ENCODE peak calls at places on chromosomes 13 and 19, in seven cellular contexts. C is endodermal cell; T is foreskin fibroblast; H is activated CD8-positive, alpha-beta memory T cell treated with anti-CD3 and anti-CD28 coated beads for 4 hours; X is stimulated activated CD4-positive, alpha-beta T cell treated with anti-CD3 and anti-CD28 coated beads, Interleukin-15, amount 100 ng/mL, for 24 hours; B is H54; P is cerebellar cortex. U is an unnamed sample.
A peak's percentile ranks its signal among the peaks of the same experiment; 100 is the strongest.

GRCh38 chr19:522726-523125 is 8.8 kb upstream of the CDC34 start:
- DNase-seq in X (no peak), B (no peak), C (no peak), H (no peak), T (no peak), P (no peak), U (no peak)

GRCh38 chr13:109758937-109759480 is 27.4 kb downstream of the IRS2 start:
- DNase-seq in X (no peak), C (no peak), B (no peak), H (no peak), T (no peak), P (no peak), U (no peak)

GRCh38 chr13:48892311-48892710 is 83.4 kb upstream of the FNDC3A start:
- DNase-seq in H (no peak), T (peak; percentile 89), C (no peak), B (peak; percentile 26), X (no peak), P (no peak), U (no peak)

GRCh38 chr19:35986664-35987570 is 8.1 kb upstream of the SDHAF1 start:
- DNase-seq in T (peak; percentile 41), X (peak; percentile 64), C (peak; percentile 87), H (no peak), B (no peak), P (peak; percentile 69), U (peak; percentile 38)

GRCh38 chr13:111326621-111326965 is 6.2 kb downstream of the TEX29 start:
- DNase-seq in P (no peak), X (no peak), B (no peak), C (no peak), H (no peak), T (no peak), U (no peak)

GRCh38 chr19:31313291-31314030 is 35.8 kb downstream of the TSHZ3 start:
- DNase-seq in T (no peak), H (no peak), C (no peak), X (no peak), P (no peak), B (no peak), U (no peak)

GRCh38 chr19:58059003-58059671 is at the start of gene ZNF135:
- DNase-seq in T (peak; percentile 97), X (peak; percentile 67), C (peak; percentile 94), H (peak; percentile 37), P (peak; percentile 81), B (no peak), U (peak; percentile 67)

GRCh38 chr19:55242517-55242916 is 14.0 kb upstream of the TMEM86B start:
- DNase-seq in B (no peak), H (no peak), C (no peak), X (no peak), T (no peak), P (no peak), U (no peak)

GRCh38 chr19:2167896-2168618 is 4.3 kb downstream of the DOT1L start:
- DNase-seq in P (no peak), C (no peak), T (peak; percentile 90), X (no peak), H (peak; percentile 16), B (no peak), U (no peak)

GRCh38 chr19:49438261-49438660 is 3.1 kb downstream of the SLC17A7 start:
- DNase-seq in T (no peak), H (no peak), X (no peak), C (no peak), B (no peak), P (peak; percentile 68), U (no peak)

GRCh38 chr13:33227927-33228644 is 57.5 kb downstream of the STARD13 start:
- DNase-seq in H (no peak), B (no peak), T (no peak), C (no peak), X (no peak), P (no peak), U (no peak)

GRCh38 chr13:36778083-36778671 is 40.8 kb upstream of the RFXAP start:
- DNase-seq in H (no peak), B (no peak), C (peak; percentile 89), T (peak; percentile 39), P (no peak), X (no peak), U (no peak)

GRCh38 chr19:1495799-1496713 is 5.1 kb downstream of the REEP6 start:
- DNase-seq in B (no peak), P (no peak), T (no peak), H (no peak), X (no peak), C (no peak), U (no peak)

GRCh38 chr13:107284168-107284567 is 716.2 kb upstream of the ARGLU1 start:
- DNase-seq in X (no peak), P (no peak), H (no peak), C (no peak), T (no peak), B (no peak), U (no peak)

GRCh38 chr19:14871619-14872230 is 14.2 kb downstream of the OR7A17 start:
- DNase-seq in X (no peak), P (peak; percentile 35), T (peak; percentile 21), H (no peak), C (no peak), B (no peak), U (no peak)

GRCh38 chr13:70960841-70961443 is 852.7 kb upstream of the KLHL1 start:
- DNase-seq in P (peak; percentile 38), C (no peak), T (peak; percentile 16), H (no peak), X (no peak), B (no peak), U (no peak)

GRCh38 chr19:33601583-33601982 is 20.2 kb upstream of the CHST8 start:
- DNase-seq in P (no peak), C (no peak), T (no peak), H (no peak), B (no peak), X (no peak), U (no peak)

GRCh38 chr19:1455336-1456120 is 5.6 kb downstream of the APC2 start:
- DNase-seq in X (peak; percentile 72), C (peak; percentile 98), P (peak; percentile 74), T (peak; percentile 67), H (no peak), B (peak; percentile 89), U (peak; percentile 73)

GRCh38 chr19:39403331-39404312 is 3.0 kb upstream of the ZFP36 start:
- DNase-seq in T (peak; percentile 100), B (peak; percentile 92), H (peak; percentile 95), C (peak; percentile 92), X (peak; percentile 98), P (peak; percentile 77), U (peak; percentile 95)

GRCh38 chr13:97119899-97120745 is 102.0 kb upstream of the MBNL2 start:
- DNase-seq in X (no peak), H (no peak), B (no peak), C (no peak), T (peak; percentile 76), P (no peak), U (no peak)

GRCh38 chr13:101626925-101627555 is 174.6 kb downstream of the ITGBL1 start:
- DNase-seq in C (no peak), X (peak; percentile 51), T (no peak), H (no peak), B (no peak), P (no peak), U (peak; percentile 57)

GRCh38 chr19:50843701-50844221 is 10.4 kb upstream of the KLK15 start:
- DNase-seq in B (no peak), X (no peak), H (no peak), C (no peak), T (no peak), P (no peak), U (no peak)

GRCh38 chr19:19372656-19373416 is 32.6 kb upstream of the GATAD2A start:
- DNase-seq in H (no peak), T (peak; percentile 65), X (peak; percentile 46), P (no peak), C (no peak), B (peak; percentile 64), U (peak; percentile 70)

GRCh38 chr13:75480691-75481175 is 1.2 kb downstream of the TBC1D4 start:
- DNase-seq in B (no peak), C (peak; percentile 80), X (peak; percentile 50), T (peak; percentile 72), P (peak; percentile 59), H (no peak), U (peak; percentile 41)

GRCh38 chr13:95485045-95485517 is 67.4 kb upstream of the CLDN10 start:
- DNase-seq in B (peak; percentile 16), P (no peak), X (no peak), H (no peak), T (peak; percentile 41), C (no peak), U (no peak)

GRCh38 chr19:41398603-41399002 is 985 bp downstream of the BCKDHA start:
- DNase-seq in H (no peak), C (no peak), B (no peak), X (no peak), P (no peak), T (no peak), U (no peak)

GRCh38 chr13:105918842-105919741 is 616.4 kb downstream of the EFNB2 start:
- DNase-seq in C (peak; percentile 75), T (peak; percentile 76), H (no peak), B (peak; percentile 88), X (no peak), P (peak; percentile 79), U (no peak)

GRCh38 chr19:54041969-54042606 is 21.6 kb downstream of the VSTM1 start:
- DNase-seq in P (peak; percentile 20), X (no peak), C (peak; percentile 71), T (no peak), B (peak; percentile 44), H (no peak), U (no peak)

GRCh38 chr13:99892189-99892588 is 79.4 kb downstream of the ZIC5 start:
- DNase-seq in H (no peak), P (no peak), X (no peak), T (no peak), C (peak; percentile 70), B (no peak), U (no peak)

GRCh38 chr19:38556521-38557174 is 61.1 kb downstream of the MAP4K1 start:
- DNase-seq in X (no peak), H (no peak), C (no peak), B (no peak), P (peak; percentile 7), T (peak; percentile 21), U (no peak)